ENCODE peak calls at places on chromosome 7, in six cellular contexts. L is GM12878, M is HCT116, F is H1, W is K562, S is HepG2. J is an unnamed sample.

GRCh38 chr7:150799741-150800575 is at the start of gene TMEM176B:
- DNase-seq in L (no peak), S (no peak), M (no peak), W (no peak), F (no peak), J (peak; percentile 49)

GRCh38 chr7:113698556-113699220 is 220.1 kb downstream of the PPP1R3A start:
- DNase-seq in W (peak; percentile 40), M (peak; percentile 23), L (no peak), F (no peak), S (peak; percentile 15), J (peak; percentile 17)

GRCh38 chr7:7862393-7862792 is 106.2 kb upstream of the GLCCI1 start:
- DNase-seq in W (no peak), M (no peak), F (no peak), S (no peak), L (no peak), J (no peak)

GRCh38 chr7:26574476-26574875 is 282.8 kb downstream of the SNX10 start:
- DNase-seq in S (no peak), L (no peak), F (no peak), M (no peak), W (no peak), J (no peak)

GRCh38 chr7:55306331-55306730 is 58.8 kb upstream of the LANCL2 start:
- DNase-seq in F (no peak), M (no peak), L (no peak), W (no peak), S (no peak), J (no peak)

GRCh38 chr7:40551685-40552576 is 417.1 kb downstream of the SUGCT start:
- DNase-seq in W (peak; percentile 23), S (peak; percentile 3), M (no peak), F (no peak), L (peak; percentile 11), J (peak; percentile 81)

GRCh38 chr7:20796565-20796964 is 9.9 kb upstream of the SP8 start:
- DNase-seq in S (no peak), F (no peak), L (no peak), M (no peak), W (no peak), J (no peak)

GRCh38 chr7:34567906-34568305 is 90.1 kb upstream of the NPSR1 start:
- DNase-seq in F (no peak), L (no peak), S (no peak), W (no peak), M (no peak), J (no peak)

GRCh38 chr7:129376076-129376777 is 58.0 kb upstream of the STRIP2 start:
- DNase-seq in L (no peak), M (peak; percentile 32), W (peak; percentile 80), S (peak; percentile 30), F (no peak), J (peak; percentile 52)

GRCh38 chr7:112882506-112882905 is 92.3 kb upstream of the TMEM168 start:
- DNase-seq in S (no peak), W (no peak), M (no peak), F (no peak), L (no peak), J (no peak)

GRCh38 chr7:44911911-44912310 is 26.6 kb upstream of the PURB start:
- DNase-seq in L (no peak), W (peak; percentile 14), F (no peak), S (no peak), M (no peak), J (no peak)

GRCh38 chr7:15433154-15433553 is 128.7 kb downstream of the AGMO start:
- DNase-seq in S (no peak), W (no peak), F (no peak), M (no peak), L (no peak), J (no peak)

GRCh38 chr7:130917669-130918128 is 183.7 kb upstream of the KLF14 start:
- DNase-seq in L (no peak), S (no peak), F (no peak), W (peak; percentile 50), M (no peak), J (no peak)

GRCh38 chr7:26291699-26292538 is at the start of gene SNX10:
- DNase-seq in W (peak; percentile 89), M (peak; percentile 42), L (no peak), F (peak; percentile 41), S (peak; percentile 59), J (peak; percentile 85)

GRCh38 chr7:110264288-110264687 is 826.6 kb upstream of the LRRN3 start:
- DNase-seq in S (no peak), L (no peak), M (no peak), W (no peak), F (no peak), J (peak; percentile 33)

GRCh38 chr7:101688183-101688831 is 59.2 kb upstream of the MYL10 start:
- DNase-seq in W (peak; percentile 87), M (peak; percentile 34), S (peak; percentile 44), F (no peak), L (no peak), J (peak; percentile 98)

GRCh38 chr7:155381852-155382801 is 75.8 kb upstream of the EN2 start:
- DNase-seq in F (no peak), W (no peak), L (no peak), M (no peak), S (no peak), J (peak; percentile 63)

GRCh38 chr7:157411580-157411979 is 74.8 kb downstream of the DNAJB6 start:
- DNase-seq in S (no peak), M (no peak), F (no peak), W (peak; percentile 79), L (no peak), J (peak; percentile 43)

GRCh38 chr7:388023-388355 is 98.0 kb downstream of the FOXL3 start:
- DNase-seq in M (no peak), S (no peak), W (no peak), L (no peak), F (no peak), J (no peak)

GRCh38 chr7:138243430-138243829 is 167.2 kb downstream of the AKR1D1 start:
- DNase-seq in F (peak; percentile 91), S (peak; percentile 50), M (no peak), L (no peak), W (peak; percentile 91), J (no peak)

GRCh38 chr7:87474533-87475358 is 734 bp downstream of the ABCB4 start:
- DNase-seq in S (no peak), M (no peak), W (no peak), L (peak; percentile 96), F (no peak), J (peak; percentile 35)

GRCh38 chr7:149547126-149547525 is 49.5 kb upstream of the ZNF746 start:
- DNase-seq in S (no peak), L (no peak), W (no peak), F (no peak), M (no peak), J (no peak)

GRCh38 chr7:134174797-134175261 is 47.7 kb downstream of the LRGUK start:
- DNase-seq in W (peak; percentile 86), L (peak; percentile 38), M (peak; percentile 70), F (no peak), S (peak; percentile 10), J (no peak)

DNA sequence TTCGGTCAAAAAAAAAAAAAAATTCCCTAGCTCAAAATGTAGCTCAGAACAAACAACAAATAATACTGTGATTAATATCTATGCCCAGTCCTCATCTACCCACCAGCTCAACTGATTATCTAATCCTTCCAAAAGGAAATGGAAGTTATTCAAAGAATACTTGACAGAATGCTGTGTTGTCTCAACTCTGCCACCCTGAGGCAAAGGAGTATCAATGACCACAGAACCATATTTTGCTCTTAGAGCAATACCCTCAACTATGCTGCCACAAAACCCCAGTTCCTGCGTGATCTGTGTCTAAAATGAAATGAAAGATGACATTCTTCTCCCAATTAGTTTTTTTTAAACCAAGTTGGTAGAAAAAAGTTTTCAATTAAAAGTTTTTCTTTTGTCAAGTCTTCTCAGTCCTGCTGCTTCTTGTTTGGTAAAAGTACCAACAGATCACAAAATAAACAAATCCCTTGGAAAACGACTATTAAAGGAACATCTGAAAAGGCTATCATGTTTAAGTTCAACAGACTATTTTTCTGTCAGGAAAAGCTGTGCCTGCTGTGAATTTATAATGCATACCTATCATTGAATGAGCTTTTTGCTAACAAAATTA is 21.6 kb downstream of the RBM28 start:
- DNase-seq in S (peak; percentile 48), M (no peak), L (no peak), W (peak; percentile 51), F (no peak), J (peak; percentile 47)
- TF ChIP-seq MAX in S (no peak), M (no peak), L (no peak), W (no peak), F (no peak), J (no peak)

GRCh38 chr7:36153571-36154097 is 580 bp downstream of the EEPD1 start:
- DNase-seq in M (no peak), W (no peak), L (no peak), S (no peak), F (no peak), J (no peak)

GRCh38 chr7:36158321-36158605 is 5.2 kb downstream of the EEPD1 start:
- DNase-seq in M (no peak), S (no peak), L (no peak), W (no peak), F (no peak), J (no peak)

GRCh38 chr7:36157506-36158320 is 4.7 kb downstream of the EEPD1 start:
- DNase-seq in S (peak; percentile 74), F (no peak), L (no peak), M (no peak), W (no peak), J (no peak)

GRCh38 chr7:36154255-36155212 is 1.5 kb downstream of the EEPD1 start:
- DNase-seq in W (no peak), S (no peak), F (no peak), M (no peak), L (no peak), J (no peak)

GRCh38 chr7:36155811-36156361 is 2.8 kb downstream of the EEPD1 start:
- DNase-seq in W (no peak), F (no peak), M (no peak), S (no peak), L (no peak), J (peak; percentile 54)
- TF ChIP-seq YY1 in W (no peak), F (no peak), M (no peak), S (peak; percentile 7), L (no peak), J (no peak)

GRCh38 chr7:47938574-47939165 is 9.6 kb downstream of the PKD1L1 start:
- DNase-seq in W (no peak), M (no peak), F (no peak), S (no peak), L (no peak), J (no peak)

GRCh38 chr7:47937065-47937687 is 11.1 kb downstream of the PKD1L1 start:
- DNase-seq in L (peak; percentile 91), S (no peak), M (no peak), F (no peak), W (no peak), J (no peak)

GRCh38 chr7:47939425-47940036 is 8.7 kb downstream of the PKD1L1 start:
- DNase-seq in F (no peak), W (no peak), S (no peak), M (no peak), L (no peak), J (no peak)

GRCh38 chr7:47936323-47936722 is 11.9 kb downstream of the PKD1L1 start:
- DNase-seq in L (no peak), W (no peak), F (no peak), M (no peak), S (no peak), J (no peak)

GRCh38 chr7:47937711-47938573 is 10.3 kb downstream of the PKD1L1 start:
- DNase-seq in F (no peak), S (no peak), L (peak; percentile 31), W (no peak), M (no peak), J (no peak)
- TF ChIP-seq JUND in F (no peak), S (no peak), L (no peak), W (no peak), M (no peak), J (no peak)

GRCh38 chr7:94005753-94006152 is 1.6 kb upstream of the BET1 start:
- DNase-seq in F (no peak), W (no peak), S (no peak), M (no peak), L (no peak), J (no peak)
- TF ChIP-seq MAX in F (no peak), W (no peak), S (no peak), M (no peak), L (no peak), J (no peak)

J was measured in SK-N-SH.